ENCODE peak calls at places on chromosomes 4 and X, in five cellular contexts. One of them, this sample, is unnamed.

GRCh38 chr4:146915132-146915531 is 30.5 kb downstream of the TTC29 start:
- DNase-seq in SK-N-SH: no peak
- DNase-seq in tibial artery: no peak
- DNase-seq in cardiac muscle cell: no peak
- DNase-seq in suprapubic skin: no peak
- DNase-seq in this sample: no peak

GRCh38 chr4:128600410-128600809 is 209.1 kb upstream of the JADE1 start:
- DNase-seq in SK-N-SH: no peak
- DNase-seq in tibial artery: no peak
- DNase-seq in cardiac muscle cell: no peak
- DNase-seq in suprapubic skin: no peak
- DNase-seq in this sample: peak; percentile 19

GRCh38 chr4:108272046-108272445 is 103.3 kb upstream of the LEF1 start:
- DNase-seq in SK-N-SH: no peak
- DNase-seq in tibial artery: no peak
- DNase-seq in cardiac muscle cell: no peak
- DNase-seq in suprapubic skin: no peak
- DNase-seq in this sample: no peak

GRCh38 chr4:100417565-100417964 is 100.3 kb downstream of the EMCN start:
- DNase-seq in SK-N-SH: peak; percentile 3
- DNase-seq in tibial artery: no peak
- DNase-seq in cardiac muscle cell: no peak
- DNase-seq in suprapubic skin: no peak
- DNase-seq in this sample: no peak

GRCh38 chr4:103137446-103137827 is 37.8 kb upstream of the BDH2 start:
- DNase-seq in SK-N-SH: no peak
- DNase-seq in tibial artery: no peak
- DNase-seq in cardiac muscle cell: no peak
- DNase-seq in suprapubic skin: no peak
- DNase-seq in this sample: no peak

GRCh38 chrX:141405486-141405877 is 163.2 kb upstream of the SPANXC start:
- DNase-seq in SK-N-SH: no peak
- DNase-seq in tibial artery: no peak
- DNase-seq in cardiac muscle cell: no peak
- DNase-seq in suprapubic skin: no peak
- DNase-seq in this sample: no peak

GRCh38 chr4:52640808-52641595 is 18.1 kb downstream of the USP46 start:
- DNase-seq in SK-N-SH: no peak
- DNase-seq in tibial artery: no peak
- DNase-seq in cardiac muscle cell: no peak
- DNase-seq in suprapubic skin: no peak
- DNase-seq in this sample: no peak

GRCh38 chrX:153646620-153647373 is at the start of gene DUSP9:
- DNase-seq in SK-N-SH: peak; percentile 77
- DNase-seq in tibial artery: peak; percentile 28
- DNase-seq in cardiac muscle cell: peak; percentile 69
- DNase-seq in suprapubic skin: peak; percentile 46
- DNase-seq in this sample: peak; percentile 38

GRCh38 chr4:174260099-174260498 is 23.4 kb downstream of the FBXO8 start:
- DNase-seq in SK-N-SH: peak; percentile 30
- DNase-seq in tibial artery: no peak
- DNase-seq in cardiac muscle cell: no peak
- DNase-seq in suprapubic skin: no peak
- DNase-seq in this sample: no peak

GRCh38 chr4:145829629-145830395 is 108.8 kb downstream of the ZNF827 start:
- DNase-seq in SK-N-SH: no peak
- DNase-seq in tibial artery: no peak
- DNase-seq in cardiac muscle cell: no peak
- DNase-seq in suprapubic skin: no peak
- DNase-seq in this sample: no peak

GRCh38 chr4:8144359-8144758 is 14.3 kb downstream of the ABLIM2 start:
- DNase-seq in SK-N-SH: peak; percentile 70
- DNase-seq in tibial artery: no peak
- DNase-seq in cardiac muscle cell: no peak
- DNase-seq in suprapubic skin: no peak
- DNase-seq in this sample: no peak

GRCh38 chr4:96164814-96165351 is 325.0 kb downstream of the PDHA2 start:
- DNase-seq in SK-N-SH: no peak
- DNase-seq in tibial artery: no peak
- DNase-seq in cardiac muscle cell: no peak
- DNase-seq in suprapubic skin: no peak
- DNase-seq in this sample: peak; percentile 89

GRCh38 chrX:112368371-112368770 is 285.8 kb upstream of the TRPC5 start:
- DNase-seq in SK-N-SH: peak; percentile 12
- DNase-seq in tibial artery: no peak
- DNase-seq in cardiac muscle cell: no peak
- DNase-seq in suprapubic skin: no peak
- DNase-seq in this sample: no peak

GRCh38 chr4:108834167-108834566 is 71.3 kb upstream of the ETNPPL start:
- DNase-seq in SK-N-SH: no peak
- DNase-seq in tibial artery: no peak
- DNase-seq in cardiac muscle cell: no peak
- DNase-seq in suprapubic skin: no peak
- DNase-seq in this sample: peak; percentile 15

GRCh38 chr4:150136481-150136880 is 58.2 kb downstream of the DCLK2 start:
- DNase-seq in SK-N-SH: no peak
- DNase-seq in tibial artery: no peak
- DNase-seq in cardiac muscle cell: no peak
- DNase-seq in suprapubic skin: no peak
- DNase-seq in this sample: no peak

GRCh38 chrX:1316527-1316926 is 20.1 kb upstream of the IL3RA start:
- DNase-seq in SK-N-SH: no peak
- DNase-seq in tibial artery: peak; percentile 85
- DNase-seq in cardiac muscle cell: no peak
- DNase-seq in suprapubic skin: peak; percentile 74
- DNase-seq in this sample: no peak

GRCh38 chrX:39491548-39492297 is 606.0 kb downstream of the BCOR start:
- DNase-seq in SK-N-SH: no peak
- DNase-seq in tibial artery: no peak
- DNase-seq in cardiac muscle cell: no peak
- DNase-seq in suprapubic skin: no peak
- DNase-seq in this sample: no peak

GRCh38 chrX:20693071-20693470 is 426.4 kb upstream of the RPS6KA3 start:
- DNase-seq in SK-N-SH: no peak
- DNase-seq in tibial artery: no peak
- DNase-seq in cardiac muscle cell: no peak
- DNase-seq in suprapubic skin: no peak
- DNase-seq in this sample: no peak

GRCh38 chr4:142984871-142985585 is 138.9 kb upstream of the INPP4B start:
- DNase-seq in SK-N-SH: peak; percentile 11
- DNase-seq in tibial artery: no peak
- DNase-seq in cardiac muscle cell: peak; percentile 24
- DNase-seq in suprapubic skin: no peak
- DNase-seq in this sample: no peak

GRCh38 chr4:180058731-180059215 is 2184.4 kb upstream of the TENM3 start:
- DNase-seq in SK-N-SH: peak; percentile 63
- DNase-seq in tibial artery: no peak
- DNase-seq in cardiac muscle cell: peak; percentile 77
- DNase-seq in suprapubic skin: no peak
- DNase-seq in this sample: no peak

GRCh38 chr4:42282081-42282901 is 115.0 kb upstream of the SHISA3 start:
- DNase-seq in SK-N-SH: peak; percentile 81
- DNase-seq in tibial artery: no peak
- DNase-seq in cardiac muscle cell: peak; percentile 92
- DNase-seq in suprapubic skin: no peak
- DNase-seq in this sample: peak; percentile 6

GRCh38 chr4:148192526-148192925 is 249.7 kb downstream of the NR3C2 start:
- DNase-seq in SK-N-SH: no peak
- DNase-seq in tibial artery: no peak
- DNase-seq in cardiac muscle cell: no peak
- DNase-seq in suprapubic skin: no peak
- DNase-seq in this sample: no peak

GRCh38 chr4:126458993-126459392 is 1144.2 kb downstream of the FAT4 start:
- DNase-seq in SK-N-SH: peak; percentile 33
- DNase-seq in tibial artery: no peak
- DNase-seq in cardiac muscle cell: no peak
- DNase-seq in suprapubic skin: no peak
- DNase-seq in this sample: no peak

DNA sequence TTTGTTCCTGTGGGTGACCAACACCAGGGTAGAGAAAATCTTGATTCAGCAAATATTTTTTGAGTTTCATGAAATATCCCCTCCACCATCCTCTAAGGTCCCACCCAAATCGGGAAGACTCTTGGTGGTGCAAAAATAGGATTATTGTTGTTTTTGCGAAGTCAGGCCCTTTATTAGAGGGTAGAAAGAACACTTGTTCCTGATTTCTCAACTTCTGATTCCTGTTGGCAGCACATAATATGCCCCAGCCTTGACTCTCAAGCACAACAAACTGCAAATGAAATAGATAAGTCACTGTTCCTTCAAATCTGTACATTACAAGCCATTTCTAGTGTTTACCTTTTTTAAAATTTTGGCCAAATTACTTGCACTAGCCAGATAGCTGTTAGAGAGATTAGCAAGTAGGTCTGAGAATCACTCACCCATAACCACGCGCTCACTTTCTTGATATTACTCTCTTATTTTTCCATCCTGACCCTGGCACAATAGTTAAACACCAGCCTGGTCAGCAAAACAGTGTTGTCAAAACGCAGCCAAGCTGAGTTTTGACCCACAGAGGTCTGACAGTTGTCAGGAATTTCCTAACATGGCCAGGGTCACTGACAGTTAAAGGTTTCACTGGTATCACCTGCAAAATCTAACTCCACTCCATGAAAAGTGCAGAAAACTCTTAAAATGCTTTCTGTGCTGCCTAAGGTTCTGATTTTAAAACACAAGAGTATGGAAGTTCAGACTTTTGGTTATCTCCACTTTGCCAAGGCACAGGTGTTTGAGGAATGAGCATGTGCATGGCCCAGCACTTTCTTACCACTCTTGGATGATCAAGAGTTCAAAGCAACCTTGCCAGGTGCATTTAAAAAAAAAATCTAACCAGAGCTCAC is 69.8 kb downstream of the RBM47 start:
- DNase-seq in SK-N-SH: no peak
- DNase-seq in tibial artery: no peak
- DNase-seq in cardiac muscle cell: no peak
- DNase-seq in suprapubic skin: no peak
- DNase-seq in this sample: no peak
- H3K27ac ChIP-seq in SK-N-SH: no peak overlapping the region
- H3K27ac ChIP-seq in tibial artery: no peak overlapping the region
- H3K27ac ChIP-seq in cardiac muscle cell: no peak overlapping the region
- H3K27ac ChIP-seq in suprapubic skin: peak overlapping the region; percentile 3
- H3K27ac ChIP-seq in this sample: no peak overlapping the region

GRCh38 chr4:140633154-140633553 is 64.4 kb upstream of the UCP1 start:
- DNase-seq in SK-N-SH: no peak
- DNase-seq in tibial artery: no peak
- DNase-seq in cardiac muscle cell: no peak
- DNase-seq in suprapubic skin: no peak
- DNase-seq in this sample: no peak

GRCh38 chr4:140626982-140627381 is 58.2 kb upstream of the UCP1 start:
- DNase-seq in SK-N-SH: peak; percentile 40
- DNase-seq in tibial artery: no peak
- DNase-seq in cardiac muscle cell: no peak
- DNase-seq in suprapubic skin: no peak
- DNase-seq in this sample: no peak

GRCh38 chr4:140622333-140622958 is 53.7 kb upstream of the UCP1 start:
- DNase-seq in SK-N-SH: no peak
- DNase-seq in tibial artery: no peak
- DNase-seq in cardiac muscle cell: no peak
- DNase-seq in suprapubic skin: no peak
- DNase-seq in this sample: no peak

GRCh38 chr4:140630246-140630645 is 61.5 kb upstream of the UCP1 start:
- DNase-seq in SK-N-SH: no peak
- DNase-seq in tibial artery: no peak
- DNase-seq in cardiac muscle cell: no peak
- DNase-seq in suprapubic skin: no peak
- DNase-seq in this sample: no peak

DNA sequence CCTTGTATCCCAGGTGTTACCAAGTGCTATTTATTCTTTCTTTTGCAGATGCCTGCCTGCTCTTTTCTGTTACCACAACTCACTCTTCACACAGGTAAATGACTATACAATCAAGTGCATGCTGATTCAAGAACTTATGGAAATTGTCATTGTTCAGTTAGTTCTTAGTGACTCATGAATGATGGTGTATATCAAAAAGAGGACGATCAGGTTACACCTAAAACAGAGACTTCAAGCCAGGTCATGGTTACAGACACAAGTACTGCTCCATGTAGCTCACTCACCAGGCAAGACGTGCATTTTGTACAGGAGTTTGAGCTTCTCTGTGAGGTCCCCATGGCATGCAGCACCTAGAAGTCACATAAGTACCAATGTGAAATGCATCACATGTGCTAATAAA is 59.3 kb upstream of the UCP1 start:
- DNase-seq in SK-N-SH: no peak
- DNase-seq in tibial artery: no peak
- DNase-seq in cardiac muscle cell: no peak
- DNase-seq in suprapubic skin: no peak
- DNase-seq in this sample: no peak
- H3K36me3 ChIP-seq in SK-N-SH: peaks cover 44% of the 10 kb centered on the region
- H3K36me3 ChIP-seq in tibial artery: peaks cover 36% of the 10 kb centered on the region
- H3K36me3 ChIP-seq in cardiac muscle cell: peaks cover 6% of the 10 kb centered on the region
- H3K36me3 ChIP-seq in suprapubic skin: peaks cover 16% of the 10 kb centered on the region
- H3K36me3 ChIP-seq in this sample: no peaks in the 10 kb centered on the region

DNA sequence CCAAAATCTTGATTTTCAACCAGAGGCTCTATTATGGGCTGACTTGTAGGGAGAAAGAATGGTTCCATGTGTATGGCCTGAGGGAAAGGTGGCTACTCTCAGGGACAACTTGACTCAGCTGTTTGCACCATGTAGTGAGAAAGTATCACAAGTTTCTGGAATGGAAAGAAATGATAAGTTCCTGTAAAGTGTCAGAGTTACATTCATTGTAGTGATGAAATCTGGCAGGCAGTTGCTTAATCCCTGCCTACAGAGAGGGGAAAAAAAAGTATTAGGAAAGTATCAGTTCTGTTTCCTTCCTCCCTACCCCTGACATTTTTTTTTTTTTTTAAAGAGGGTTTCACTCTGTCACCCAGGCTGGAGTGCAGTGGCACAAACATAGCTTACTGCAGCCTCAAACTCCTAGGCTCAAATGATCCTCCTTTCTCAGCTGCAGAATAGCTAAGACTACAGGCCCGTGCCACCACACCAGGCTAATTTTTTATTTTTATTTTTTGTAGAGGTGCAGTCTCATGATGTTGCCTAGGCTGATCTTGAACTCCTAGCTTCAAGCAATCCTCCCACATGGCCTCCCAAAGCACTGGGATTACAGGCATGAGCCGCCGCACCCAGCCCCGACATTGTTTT is 4.7 kb upstream of the FBXL5 start:
- DNase-seq in SK-N-SH: no peak
- DNase-seq in tibial artery: no peak
- DNase-seq in cardiac muscle cell: no peak
- DNase-seq in suprapubic skin: no peak
- DNase-seq in this sample: no peak
- H3K27ac ChIP-seq in SK-N-SH: no peak overlapping the region
- H3K27ac ChIP-seq in tibial artery: no peak overlapping the region
- H3K27ac ChIP-seq in cardiac muscle cell: no peak overlapping the region
- H3K27ac ChIP-seq in suprapubic skin: no peak overlapping the region
- H3K27ac ChIP-seq in this sample: no peak overlapping the region

DNA sequence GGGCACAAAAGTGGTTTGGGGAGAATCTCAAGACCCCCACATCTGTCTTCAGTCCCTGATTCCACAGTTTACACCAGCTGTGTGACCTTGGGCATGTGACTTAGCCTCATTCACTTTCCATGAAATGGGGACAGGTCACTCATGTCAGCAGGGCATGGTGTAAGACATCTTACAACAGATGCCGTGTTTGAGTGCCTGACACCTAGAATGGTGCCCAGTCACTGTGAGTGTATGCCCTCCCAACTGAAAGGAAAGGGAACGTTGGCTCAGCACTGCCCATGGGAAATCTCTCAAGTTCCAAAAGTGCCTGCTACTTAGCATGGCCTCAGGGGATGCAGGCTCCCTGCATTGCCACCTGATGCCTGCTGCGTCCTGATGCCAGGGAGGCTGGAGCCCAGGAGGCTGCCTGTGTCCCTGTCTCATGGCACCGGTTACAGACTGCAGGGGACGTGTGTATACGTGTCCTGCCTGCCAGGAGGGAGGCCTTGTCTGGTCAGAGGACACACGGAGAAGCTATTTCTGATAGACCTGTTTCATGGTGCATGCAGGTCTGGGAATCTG is 32.2 kb downstream of the RNF4 start:
- DNase-seq in SK-N-SH: no peak
- DNase-seq in tibial artery: no peak
- DNase-seq in cardiac muscle cell: no peak
- DNase-seq in suprapubic skin: no peak
- DNase-seq in this sample: no peak
- H3K36me3 ChIP-seq in SK-N-SH: peaks cover 62% of the 10 kb centered on the region
- H3K36me3 ChIP-seq in tibial artery: peaks cover 61% of the 10 kb centered on the region
- H3K36me3 ChIP-seq in cardiac muscle cell: peaks cover 44% of the 10 kb centered on the region
- H3K36me3 ChIP-seq in suprapubic skin: peaks cover 78% of the 10 kb centered on the region
- H3K36me3 ChIP-seq in this sample: peaks cover 31% of the 10 kb centered on the region